ENCODE peak calls at places on chromosomes 16 and 17, in nine cellular contexts. J, O, D, A, I, X, E, C and S are unnamed samples.

GRCh38 chr16:57591086-57591869 is 37.2 kb upstream of the ADGRG1 start:
- DNase-seq in E (peak; percentile 27), C (peak; percentile 77), I (peak; percentile 86), O (peak; percentile 51), J (peak; percentile 63), X (peak; percentile 82), D (peak; percentile 92), A (peak; percentile 74), S (peak; percentile 74)

GRCh38 chr16:86991679-86992078 is 325.5 kb downstream of the C16orf95 start:
- DNase-seq in J (no peak), E (no peak), C (peak; percentile 43), D (peak; percentile 42), O (no peak), X (no peak), I (no peak), A (no peak), S (no peak)

GRCh38 chr17:5789443-5789842 is 205.1 kb upstream of the NLRP1 start:
- DNase-seq in X (peak; percentile 41), E (no peak), O (no peak), J (no peak), D (no peak), I (no peak), A (no peak), C (no peak), S (no peak)

GRCh38 chr16:4572715-4573114 is 16.6 kb downstream of the C16orf96 start:
- DNase-seq in A (no peak), C (no peak), D (no peak), X (no peak), J (no peak), E (no peak), I (no peak), O (no peak), S (peak; percentile 48)

GRCh38 chr16:74951206-74951605 is 33.7 kb downstream of the WDR59 start:
- DNase-seq in E (no peak), X (no peak), J (no peak), O (no peak), D (no peak), I (no peak), C (no peak), A (no peak), S (no peak)

GRCh38 chr17:62875296-62875695 is 67.2 kb upstream of the MARCHF10 start:
- DNase-seq in A (no peak), C (no peak), E (no peak), D (no peak), O (no peak), X (peak; percentile 42), J (no peak), I (no peak), S (no peak)

GRCh38 chr16:47970291-47970931 is 185.4 kb downstream of the ABCC12 start:
- DNase-seq in X (peak; percentile 41), J (no peak), D (peak; percentile 34), E (no peak), A (no peak), I (no peak), C (peak; percentile 15), O (no peak), S (no peak)

GRCh38 chr16:87945351-87946042 is 5.7 kb upstream of the BANP start:
- DNase-seq in E (no peak), X (peak; percentile 41), O (no peak), I (peak; percentile 85), A (peak; percentile 87), D (peak; percentile 79), J (peak; percentile 41), C (no peak), S (peak; percentile 82)

GRCh38 chr17:67359960-67360817 is 6.2 kb downstream of the PSMD12 start:
- DNase-seq in A (no peak), J (no peak), C (no peak), X (no peak), I (no peak), O (peak; percentile 47), E (peak; percentile 50), D (no peak), S (no peak)

GRCh38 chr16:80016689-80017088 is 416.2 kb upstream of the MAF start:
- DNase-seq in X (no peak), J (no peak), E (no peak), O (no peak), C (no peak), I (no peak), D (no peak), A (no peak), S (no peak)

GRCh38 chr16:57533618-57534336 is 2.6 kb downstream of the CCDC102A start:
- DNase-seq in A (peak; percentile 69), O (no peak), J (no peak), C (no peak), I (no peak), E (peak; percentile 26), X (no peak), D (no peak), S (no peak)

GRCh38 chr17:65514082-65514481 is 47.4 kb downstream of the AXIN2 start:
- DNase-seq in J (no peak), D (peak; percentile 12), X (no peak), I (no peak), O (no peak), E (no peak), C (peak; percentile 58), A (no peak), S (no peak)

GRCh38 chr16:28603381-28604185 is 6.3 kb downstream of the SULT1A1 start:
- DNase-seq in C (no peak), O (no peak), I (peak; percentile 41), E (no peak), J (no peak), A (peak; percentile 45), D (no peak), X (no peak), S (no peak)

GRCh38 chr17:31386542-31387075 is 4.9 kb upstream of the RAB11FIP4 start:
- DNase-seq in X (no peak), O (no peak), J (no peak), D (no peak), C (no peak), A (no peak), I (no peak), E (no peak), S (no peak)

GRCh38 chr16:85197611-85198566 is 85.6 kb upstream of the CIBAR2 start:
- DNase-seq in X (no peak), J (no peak), E (no peak), O (no peak), C (no peak), D (no peak), A (no peak), I (peak; percentile 59), S (peak; percentile 34)